ENCODE peak calls at places on chromosomes 1 and 21, in four cellular contexts. One of them, this sample, is unnamed.

GRCh38 chr1:151574575-151575529 is 34.7 kb downstream of the TUFT1 start:
- DNase-seq in GM13976: no peak
- DNase-seq in stimulated activated CD4-positive, alpha-beta T cell treated with anti-CD3 and anti-CD28 coated beads, Interleukin-15, amount 100 ng/mL, for 1 hour: no peak
- DNase-seq in Daoy: peak
- DNase-seq in this sample: no peak

GRCh38 chr1:65207317-65207716 is 59.3 kb downstream of the AK4 start:
- DNase-seq in GM13976: no peak
- DNase-seq in stimulated activated CD4-positive, alpha-beta T cell treated with anti-CD3 and anti-CD28 coated beads, Interleukin-15, amount 100 ng/mL, for 1 hour: no peak
- DNase-seq in Daoy: peak
- DNase-seq in this sample: no peak

GRCh38 chr1:229298420-229298819 is 27.5 kb downstream of the RAB4A start:
- DNase-seq in GM13976: no peak
- DNase-seq in stimulated activated CD4-positive, alpha-beta T cell treated with anti-CD3 and anti-CD28 coated beads, Interleukin-15, amount 100 ng/mL, for 1 hour: no peak
- DNase-seq in Daoy: no peak
- DNase-seq in this sample: no peak

GRCh38 chr1:47207811-47208373 is 18.1 kb upstream of the PDZK1IP1 start:
- DNase-seq in GM13976: no peak
- DNase-seq in stimulated activated CD4-positive, alpha-beta T cell treated with anti-CD3 and anti-CD28 coated beads, Interleukin-15, amount 100 ng/mL, for 1 hour: no peak
- DNase-seq in Daoy: peak
- DNase-seq in this sample: no peak

GRCh38 chr1:33512612-33513011 is 40.2 kb downstream of the ZSCAN20 start:
- DNase-seq in GM13976: no peak
- DNase-seq in stimulated activated CD4-positive, alpha-beta T cell treated with anti-CD3 and anti-CD28 coated beads, Interleukin-15, amount 100 ng/mL, for 1 hour: no peak
- DNase-seq in Daoy: no peak
- DNase-seq in this sample: no peak

GRCh38 chr1:8427986-8428385 is 110.1 kb downstream of the SLC45A1 start:
- DNase-seq in GM13976: no peak
- DNase-seq in stimulated activated CD4-positive, alpha-beta T cell treated with anti-CD3 and anti-CD28 coated beads, Interleukin-15, amount 100 ng/mL, for 1 hour: no peak
- DNase-seq in Daoy: no peak
- DNase-seq in this sample: no peak

GRCh38 chr1:52294580-52294979 is 71.4 kb downstream of the CC2D1B start:
- DNase-seq in GM13976: no peak
- DNase-seq in stimulated activated CD4-positive, alpha-beta T cell treated with anti-CD3 and anti-CD28 coated beads, Interleukin-15, amount 100 ng/mL, for 1 hour: no peak
- DNase-seq in Daoy: no peak
- DNase-seq in this sample: no peak

GRCh38 chr1:14517813-14518180 is 80.7 kb upstream of the KAZN start:
- DNase-seq in GM13976: no peak
- DNase-seq in stimulated activated CD4-positive, alpha-beta T cell treated with anti-CD3 and anti-CD28 coated beads, Interleukin-15, amount 100 ng/mL, for 1 hour: no peak
- DNase-seq in Daoy: no peak
- DNase-seq in this sample: no peak

GRCh38 chr1:89466307-89466925 is 58.2 kb upstream of the LRRC8B start:
- DNase-seq in GM13976: no peak
- DNase-seq in stimulated activated CD4-positive, alpha-beta T cell treated with anti-CD3 and anti-CD28 coated beads, Interleukin-15, amount 100 ng/mL, for 1 hour: no peak
- DNase-seq in Daoy: peak
- DNase-seq in this sample: no peak

GRCh38 chr1:155091071-155092051 is 12.7 kb downstream of the EFNA3 start:
- DNase-seq in GM13976: peak
- DNase-seq in stimulated activated CD4-positive, alpha-beta T cell treated with anti-CD3 and anti-CD28 coated beads, Interleukin-15, amount 100 ng/mL, for 1 hour: peak
- DNase-seq in Daoy: peak
- DNase-seq in this sample: peak

GRCh38 chr21:35179990-35180557 is 131.0 kb upstream of the RUNX1 start:
- DNase-seq in GM13976: no peak
- DNase-seq in stimulated activated CD4-positive, alpha-beta T cell treated with anti-CD3 and anti-CD28 coated beads, Interleukin-15, amount 100 ng/mL, for 1 hour: no peak
- DNase-seq in Daoy: peak
- DNase-seq in this sample: no peak

GRCh38 chr21:20570824-20571232 is 427.4 kb upstream of the NCAM2 start:
- DNase-seq in GM13976: no peak
- DNase-seq in stimulated activated CD4-positive, alpha-beta T cell treated with anti-CD3 and anti-CD28 coated beads, Interleukin-15, amount 100 ng/mL, for 1 hour: no peak
- DNase-seq in Daoy: peak
- DNase-seq in this sample: no peak

GRCh38 chr1:8809342-8809736 is 8.1 kb downstream of the RERE start:
- DNase-seq in GM13976: no peak
- DNase-seq in stimulated activated CD4-positive, alpha-beta T cell treated with anti-CD3 and anti-CD28 coated beads, Interleukin-15, amount 100 ng/mL, for 1 hour: no peak
- DNase-seq in Daoy: no peak
- DNase-seq in this sample: no peak

GRCh38 chr1:245807306-245807705 is 652.5 kb downstream of the KIF26B start:
- DNase-seq in GM13976: peak
- DNase-seq in stimulated activated CD4-positive, alpha-beta T cell treated with anti-CD3 and anti-CD28 coated beads, Interleukin-15, amount 100 ng/mL, for 1 hour: no peak
- DNase-seq in Daoy: peak
- DNase-seq in this sample: no peak

GRCh38 chr21:42164064-42164789 is 54.7 kb upstream of the ABCG1 start:
- DNase-seq in GM13976: peak
- DNase-seq in stimulated activated CD4-positive, alpha-beta T cell treated with anti-CD3 and anti-CD28 coated beads, Interleukin-15, amount 100 ng/mL, for 1 hour: peak
- DNase-seq in Daoy: peak
- DNase-seq in this sample: peak

GRCh38 chr1:229556551-229556950 is 2.0 kb downstream of the ABCB10 start:
- DNase-seq in GM13976: no peak
- DNase-seq in stimulated activated CD4-positive, alpha-beta T cell treated with anti-CD3 and anti-CD28 coated beads, Interleukin-15, amount 100 ng/mL, for 1 hour: no peak
- DNase-seq in Daoy: no peak
- DNase-seq in this sample: no peak

GRCh38 chr1:201655243-201655642 is 116.3 kb downstream of the NAV1 start:
- DNase-seq in GM13976: no peak
- DNase-seq in stimulated activated CD4-positive, alpha-beta T cell treated with anti-CD3 and anti-CD28 coated beads, Interleukin-15, amount 100 ng/mL, for 1 hour: no peak
- DNase-seq in Daoy: peak
- DNase-seq in this sample: no peak

GRCh38 chr1:13651279-13651678 is 48.7 kb upstream of the PRDM2 start:
- DNase-seq in GM13976: no peak
- DNase-seq in stimulated activated CD4-positive, alpha-beta T cell treated with anti-CD3 and anti-CD28 coated beads, Interleukin-15, amount 100 ng/mL, for 1 hour: no peak
- DNase-seq in Daoy: no peak
- DNase-seq in this sample: no peak

GRCh38 chr1:111199329-111199728 is 1.1 kb downstream of the DENND2D start:
- DNase-seq in GM13976: no peak
- DNase-seq in stimulated activated CD4-positive, alpha-beta T cell treated with anti-CD3 and anti-CD28 coated beads, Interleukin-15, amount 100 ng/mL, for 1 hour: no peak
- DNase-seq in Daoy: no peak
- DNase-seq in this sample: no peak

GRCh38 chr1:219938706-219939105 is 10.3 kb upstream of the SLC30A10 start:
- DNase-seq in GM13976: no peak
- DNase-seq in stimulated activated CD4-positive, alpha-beta T cell treated with anti-CD3 and anti-CD28 coated beads, Interleukin-15, amount 100 ng/mL, for 1 hour: no peak
- DNase-seq in Daoy: peak
- DNase-seq in this sample: no peak

GRCh38 chr1:9593492-9594465 is 5.1 kb downstream of the TMEM201 start:
- DNase-seq in GM13976: peak
- DNase-seq in stimulated activated CD4-positive, alpha-beta T cell treated with anti-CD3 and anti-CD28 coated beads, Interleukin-15, amount 100 ng/mL, for 1 hour: no peak
- DNase-seq in Daoy: peak
- DNase-seq in this sample: no peak

GRCh38 chr1:88035578-88035977 is 648.5 kb upstream of the PKN2 start:
- DNase-seq in GM13976: no peak
- DNase-seq in stimulated activated CD4-positive, alpha-beta T cell treated with anti-CD3 and anti-CD28 coated beads, Interleukin-15, amount 100 ng/mL, for 1 hour: no peak
- DNase-seq in Daoy: no peak
- DNase-seq in this sample: no peak

GRCh38 chr1:234780531-234781162 is 170.7 kb upstream of the IRF2BP2 start:
- DNase-seq in GM13976: no peak
- DNase-seq in stimulated activated CD4-positive, alpha-beta T cell treated with anti-CD3 and anti-CD28 coated beads, Interleukin-15, amount 100 ng/mL, for 1 hour: no peak
- DNase-seq in Daoy: no peak
- DNase-seq in this sample: no peak

GRCh38 chr1:60621524-60621923 is 460.8 kb upstream of the NFIA start:
- DNase-seq in GM13976: no peak
- DNase-seq in stimulated activated CD4-positive, alpha-beta T cell treated with anti-CD3 and anti-CD28 coated beads, Interleukin-15, amount 100 ng/mL, for 1 hour: no peak
- DNase-seq in Daoy: no peak
- DNase-seq in this sample: no peak

GRCh38 chr1:21631944-21632887 is 36.9 kb downstream of the RAP1GAP start:
- DNase-seq in GM13976: no peak
- DNase-seq in stimulated activated CD4-positive, alpha-beta T cell treated with anti-CD3 and anti-CD28 coated beads, Interleukin-15, amount 100 ng/mL, for 1 hour: no peak
- DNase-seq in Daoy: peak
- DNase-seq in this sample: no peak

GRCh38 chr1:222600274-222600673 is 10.5 kb upstream of the TAF1A start:
- DNase-seq in GM13976: no peak
- DNase-seq in stimulated activated CD4-positive, alpha-beta T cell treated with anti-CD3 and anti-CD28 coated beads, Interleukin-15, amount 100 ng/mL, for 1 hour: no peak
- DNase-seq in Daoy: no peak
- DNase-seq in this sample: no peak

GRCh38 chr1:156150107-156151000 is 3.0 kb upstream of the SEMA4A start:
- DNase-seq in GM13976: no peak
- DNase-seq in stimulated activated CD4-positive, alpha-beta T cell treated with anti-CD3 and anti-CD28 coated beads, Interleukin-15, amount 100 ng/mL, for 1 hour: no peak
- DNase-seq in Daoy: no peak
- DNase-seq in this sample: no peak

GRCh38 chr1:151511636-151512215 is 539 bp downstream of the CGN start:
- DNase-seq in GM13976: no peak
- DNase-seq in stimulated activated CD4-positive, alpha-beta T cell treated with anti-CD3 and anti-CD28 coated beads, Interleukin-15, amount 100 ng/mL, for 1 hour: peak
- DNase-seq in Daoy: peak
- DNase-seq in this sample: peak

GRCh38 chr21:44999972-45000636 is 60.3 kb downstream of the SLX9 start:
- DNase-seq in GM13976: no peak
- DNase-seq in stimulated activated CD4-positive, alpha-beta T cell treated with anti-CD3 and anti-CD28 coated beads, Interleukin-15, amount 100 ng/mL, for 1 hour: no peak
- DNase-seq in Daoy: no peak
- DNase-seq in this sample: no peak

This sample was measured in stimulated activated CD8-positive, alpha-beta memory T cell treated with anti-CD3 and anti-CD28 coated beads, Interleukin-12 subunit alpha, Interleukin-12 subunit beta, amount 100 ng/mL, for 4 hours.